ENCODE peak calls at places on chromosomes 11 and 22, in eight cellular contexts. G is EL; B is NCI-H1105; C is SJSA1; J is progenitor cell of endocrine pancreas; K is activated naive CD4-positive, alpha-beta T cell treated with Interleukin-2 at 50 U/mL for 16 hours; I is astrocyte of the spinal cord; L is activated T-cell treated with anti-CD3 and anti-CD28 coated beads for 24 hours. D is an unnamed sample.

GRCh38 chr11:67466367-67466766 is 2.7 kb downstream of the TMEM134 start:
- DNase-seq in G (no peak), B (no peak), C (no peak), J (no peak), K (no peak), I (no peak), L (no peak), D (no peak)

GRCh38 chr11:71145988-71146824 is 106.2 kb downstream of the SHANK2 start:
- DNase-seq in G (no peak), B (no peak), C (no peak), J (no peak), K (no peak), I (no peak), L (no peak), D (no peak)

GRCh38 chr22:21030621-21031544 is 1.5 kb downstream of the SLC7A4 start:
- DNase-seq in G (no peak), B (no peak), C (no peak), J (no peak), K (no peak), I (no peak), L (no peak), D (no peak)

GRCh38 chr11:90705661-90706060 is 482.8 kb upstream of the CHORDC1 start:
- DNase-seq in G (no peak), B (no peak), C (no peak), J (no peak), K (no peak), I (no peak), L (no peak), D (no peak)

GRCh38 chr11:113281052-113281725 is 33.2 kb upstream of the TTC12 start:
- DNase-seq in G (no peak), B (no peak), C (no peak), J (no peak), K (no peak), I (no peak), L (no peak), D (no peak)

GRCh38 chr22:19406281-19406811 is 25.2 kb downstream of the HIRA start:
- DNase-seq in G (no peak), B (no peak), C (no peak), J (no peak), K (no peak), I (no peak), L (no peak), D (no peak)

GRCh38 chr11:75193711-75194110 is 42.8 kb downstream of the SLCO2B1 start:
- DNase-seq in G (no peak), B (no peak), C (no peak), J (no peak), K (no peak), I (no peak), L (no peak), D (no peak)

GRCh38 chr11:44983786-44984185 is 33.1 kb upstream of the TP53I11 start:
- DNase-seq in G (no peak), B (no peak), C (no peak), J (no peak), K (no peak), I (no peak), L (no peak), D (no peak)

GRCh38 chr11:124798991-124799383 is 1.2 kb downstream of the MSANTD2 start:
- DNase-seq in G (peak; percentile 79), B (no peak), C (peak; percentile 39), J (no peak), K (no peak), I (peak; percentile 62), L (no peak), D (peak; percentile 17)

GRCh38 chr22:19691721-19692341 is 22.5 kb upstream of the SEPTIN5 start:
- DNase-seq in G (peak; percentile 41), B (no peak), C (peak; percentile 82), J (no peak), K (no peak), I (peak; percentile 74), L (no peak), D (no peak)

GRCh38 chr22:44337658-44338004 is 24.9 kb upstream of the SHISAL1 start:
- DNase-seq in G (peak; percentile 67), B (no peak), C (peak; percentile 58), J (no peak), K (no peak), I (peak; percentile 59), L (no peak), D (peak; percentile 72)

GRCh38 chr22:18091916-18092526 is 14.2 kb downstream of the PEX26 start:
- DNase-seq in G (no peak), B (no peak), C (peak; percentile 72), J (no peak), K (peak; percentile 54), I (peak; percentile 33), L (no peak), D (peak; percentile 63)

GRCh38 chr11:76599041-76600013 is 71.2 kb downstream of the LRRC32 start:
- DNase-seq in G (peak; percentile 78), B (no peak), C (peak; percentile 90), J (no peak), K (no peak), I (peak; percentile 72), L (no peak), D (no peak)

D was measured in NCI-H226.